ENCODE peak calls at places on chromosomes 1 and 21, in seven cellular contexts. One of them, this sample, is unnamed.

GRCh38 chr1:220734571-220735326 is 13.4 kb upstream of the MTARC2 start:
- DNase-seq in astrocyte of the spinal cord: peak
- DNase-seq in neural progenitor cell: no peak
- DNase-seq in anterior cingulate cortex: no peak
- DNase-seq in mesothelial cell of epicardium: no peak
- DNase-seq in IMR-90: peak
- DNase-seq in AG04450: peak
- DNase-seq in this sample: peak

GRCh38 chr1:44609412-44609767 is 64.9 kb downstream of the TMEM53 start:
- DNase-seq in AG04450: no peak
- DNase-seq in neural progenitor cell: peak
- DNase-seq in IMR-90: peak
- DNase-seq in mesothelial cell of epicardium: no peak
- DNase-seq in anterior cingulate cortex: no peak
- DNase-seq in astrocyte of the spinal cord: peak
- DNase-seq in this sample: peak

GRCh38 chr1:86507935-86508582 is 38.8 kb upstream of the CLCA4 start:
- DNase-seq in mesothelial cell of epicardium: no peak
- DNase-seq in neural progenitor cell: peak
- DNase-seq in astrocyte of the spinal cord: peak
- DNase-seq in anterior cingulate cortex: no peak
- DNase-seq in AG04450: peak
- DNase-seq in IMR-90: peak
- DNase-seq in this sample: peak

GRCh38 chr1:15016001-15016400 is 137.5 kb upstream of the TMEM51 start:
- DNase-seq in astrocyte of the spinal cord: no peak
- DNase-seq in anterior cingulate cortex: no peak
- DNase-seq in mesothelial cell of epicardium: no peak
- DNase-seq in AG04450: no peak
- DNase-seq in neural progenitor cell: no peak
- DNase-seq in IMR-90: no peak
- DNase-seq in this sample: no peak

GRCh38 chr1:176559474-176560390 is 96.8 kb downstream of the PAPPA2 start:
- DNase-seq in AG04450: peak
- DNase-seq in astrocyte of the spinal cord: peak
- DNase-seq in IMR-90: peak
- DNase-seq in mesothelial cell of epicardium: peak
- DNase-seq in anterior cingulate cortex: no peak
- DNase-seq in neural progenitor cell: peak
- DNase-seq in this sample: peak

GRCh38 chr1:78375996-78376395 is 114.8 kb upstream of the PTGFR start:
- DNase-seq in anterior cingulate cortex: no peak
- DNase-seq in AG04450: no peak
- DNase-seq in astrocyte of the spinal cord: peak
- DNase-seq in mesothelial cell of epicardium: no peak
- DNase-seq in IMR-90: peak
- DNase-seq in neural progenitor cell: no peak
- DNase-seq in this sample: no peak

GRCh38 chr21:16579538-16579937 is 849.8 kb downstream of the USP25 start:
- DNase-seq in IMR-90: peak
- DNase-seq in neural progenitor cell: no peak
- DNase-seq in AG04450: no peak
- DNase-seq in astrocyte of the spinal cord: peak
- DNase-seq in anterior cingulate cortex: no peak
- DNase-seq in mesothelial cell of epicardium: no peak
- DNase-seq in this sample: peak

GRCh38 chr1:245605480-245606156 is 450.8 kb downstream of the KIF26B start:
- DNase-seq in anterior cingulate cortex: no peak
- DNase-seq in IMR-90: peak
- DNase-seq in AG04450: peak
- DNase-seq in mesothelial cell of epicardium: no peak
- DNase-seq in astrocyte of the spinal cord: peak
- DNase-seq in neural progenitor cell: no peak
- DNase-seq in this sample: no peak

GRCh38 chr1:59976194-59977074 is 49.9 kb upstream of the CYP2J2 start:
- DNase-seq in astrocyte of the spinal cord: peak
- DNase-seq in neural progenitor cell: peak
- DNase-seq in IMR-90: peak
- DNase-seq in mesothelial cell of epicardium: peak
- DNase-seq in AG04450: no peak
- DNase-seq in anterior cingulate cortex: peak
- DNase-seq in this sample: peak

GRCh38 chr1:28241633-28242241 is 5.8 kb downstream of the ATP5IF1 start:
- DNase-seq in neural progenitor cell: no peak
- DNase-seq in anterior cingulate cortex: no peak
- DNase-seq in IMR-90: no peak
- DNase-seq in astrocyte of the spinal cord: no peak
- DNase-seq in AG04450: no peak
- DNase-seq in mesothelial cell of epicardium: no peak
- DNase-seq in this sample: no peak

GRCh38 chr1:39001516-39002389 is 10.7 kb downstream of the AKIRIN1 start:
- DNase-seq in mesothelial cell of epicardium: no peak
- DNase-seq in neural progenitor cell: no peak
- DNase-seq in astrocyte of the spinal cord: no peak
- DNase-seq in AG04450: no peak
- DNase-seq in IMR-90: no peak
- DNase-seq in anterior cingulate cortex: no peak
- DNase-seq in this sample: no peak

This sample was measured in endothelial cell of umbilical vein.